ENCODE peak calls at places on chromosomes 16 and 17, in six cellular contexts. Z is heart right ventricle; S is stimulated activated naive CD8-positive, alpha-beta T cell treated with anti-CD3 and anti-CD28 coated beads, Interleukin-15, Interleukin-2, amounts not matched to agents 100 U/mL and 50 U/mL, for 24 hours; A is caudate nucleus; W is NCI-H187; V is NCI-H460. F is an unnamed sample.

GRCh38 chr17:76707985-76708807 is 2.6 kb downstream of the MXRA7 start:
- DNase-seq in Z (no peak), W (no peak), S (no peak), A (peak; percentile 64), V (no peak), F (no peak)

GRCh38 chr17:9363440-9364350 is 211.9 kb downstream of the STX8 start:
- DNase-seq in Z (no peak), V (no peak), A (no peak), W (no peak), S (peak; percentile 29), F (no peak)

GRCh38 chr16:14050297-14051027 is 20.7 kb upstream of the MRTFB start:
- DNase-seq in A (no peak), W (no peak), Z (no peak), S (no peak), V (peak; percentile 18), F (no peak)

GRCh38 chr17:7411427-7411750 is 3.7 kb downstream of the NLGN2 start:
- DNase-seq in W (no peak), A (no peak), V (no peak), Z (no peak), S (no peak), F (no peak)

GRCh38 chr16:65118866-65119265 is 3.0 kb downstream of the CDH11 start:
- DNase-seq in A (no peak), Z (no peak), S (no peak), W (no peak), V (no peak), F (no peak)

GRCh38 chr17:6753006-6753445 is 2.8 kb upstream of the XAF1 start:
- DNase-seq in S (peak; percentile 12), Z (peak; percentile 65), W (no peak), A (no peak), V (no peak), F (peak; percentile 43)

GRCh38 chr17:2396568-2397246 is 4.2 kb downstream of the MNT start:
- DNase-seq in V (peak; percentile 94), W (no peak), S (peak; percentile 74), Z (peak; percentile 92), A (peak; percentile 43), F (peak; percentile 96)

GRCh38 chr16:51245306-51245705 is 94.2 kb upstream of the SALL1 start:
- DNase-seq in V (no peak), W (no peak), A (no peak), Z (no peak), S (no peak), F (no peak)

GRCh38 chr17:9802294-9802693 is 10.9 kb upstream of the DHRS7C start:
- DNase-seq in S (no peak), V (peak; percentile 78), W (no peak), A (no peak), Z (no peak), F (no peak)

GRCh38 chr16:85457366-85457765 is 155.8 kb upstream of the GSE1 start:
- DNase-seq in S (no peak), W (no peak), V (no peak), Z (no peak), A (no peak), F (no peak)

GRCh38 chr17:17569691-17570090 is 21.8 kb downstream of the PEMT start:
- DNase-seq in A (no peak), V (no peak), Z (peak; percentile 63), W (no peak), S (no peak), F (no peak)

GRCh38 chr16:71933017-71933416 is 37.7 kb downstream of the IST1 start:
- DNase-seq in A (no peak), V (no peak), S (no peak), Z (no peak), W (no peak), F (no peak)

GRCh38 chr17:57993471-57994365 is 5.7 kb upstream of the VEZF1 start:
- DNase-seq in V (no peak), Z (no peak), W (peak; percentile 46), A (no peak), S (no peak), F (peak; percentile 40)

GRCh38 chr17:33674685-33675084 is 381.6 kb upstream of the ASIC2 start:
- DNase-seq in S (peak; percentile 42), A (peak; percentile 40), W (peak; percentile 22), V (peak; percentile 44), Z (peak; percentile 40), F (no peak)

GRCh38 chr17:7479139-7479388 is 367 bp downstream of the ZBTB4 start:
- DNase-seq in Z (no peak), W (no peak), A (no peak), S (no peak), V (no peak), F (no peak)

GRCh38 chr17:80566054-80566400 is 21.4 kb downstream of the RPTOR start:
- DNase-seq in S (no peak), V (no peak), Z (no peak), A (no peak), W (no peak), F (no peak)

GRCh38 chr17:74757502-74757901 is 9.1 kb downstream of the NHERF1 start:
- DNase-seq in A (no peak), S (no peak), W (no peak), V (no peak), Z (peak; percentile 63), F (no peak)

GRCh38 chr17:78507526-78507925 is 69.7 kb downstream of the DNAH17 start:
- DNase-seq in W (no peak), A (no peak), Z (no peak), V (no peak), S (no peak), F (peak; percentile 46)

GRCh38 chr16:9138021-9138680 is 46.7 kb downstream of the HAPSTR1 start:
- DNase-seq in A (no peak), W (no peak), S (no peak), V (no peak), Z (no peak), F (no peak)

GRCh38 chr17:41667280-41668008 is 21.2 kb upstream of the EIF1 start:
- DNase-seq in Z (no peak), V (no peak), W (no peak), S (no peak), A (no peak), F (no peak)

GRCh38 chr16:23286131-23286532 is 16.0 kb upstream of the SCNN1B start:
- DNase-seq in W (no peak), V (no peak), Z (no peak), S (no peak), A (no peak), F (no peak)

GRCh38 chr17:19363114-19363438 is 553 bp upstream of the B9D1 start:
- DNase-seq in A (no peak), V (no peak), W (no peak), Z (no peak), S (no peak), F (no peak)

GRCh38 chr16:1494129-1494640 is 1.0 kb downstream of the TELO2 start:
- DNase-seq in A (no peak), W (no peak), Z (peak; percentile 77), S (no peak), V (peak; percentile 53), F (peak; percentile 44)

GRCh38 chr16:10168258-10168657 is 14.0 kb downstream of the GRIN2A start:
- DNase-seq in S (no peak), Z (no peak), V (no peak), A (no peak), W (no peak), F (no peak)

GRCh38 chr16:23269248-23270091 is 32.6 kb upstream of the SCNN1B start:
- DNase-seq in S (no peak), V (peak; percentile 23), Z (no peak), A (no peak), W (no peak), F (no peak)

GRCh38 chr17:76955191-76955590 is 87.0 kb downstream of the MGAT5B start:
- DNase-seq in Z (no peak), W (no peak), V (no peak), A (no peak), S (no peak), F (no peak)

GRCh38 chr16:84851192-84852127 is 31.7 kb downstream of the CRISPLD2 start:
- DNase-seq in Z (no peak), V (no peak), S (no peak), W (no peak), A (no peak), F (peak; percentile 50)

GRCh38 chr16:86595983-86596605 is 17.7 kb downstream of the FOXL1 start:
- DNase-seq in W (no peak), Z (no peak), S (no peak), A (no peak), V (no peak), F (no peak)

GRCh38 chr17:73952498-73953205 is 250.8 kb upstream of the RPL38 start:
- DNase-seq in S (peak; percentile 62), Z (peak; percentile 57), V (peak; percentile 8), A (no peak), W (no peak), F (peak; percentile 39)

GRCh38 chr17:40958086-40958953 is 8.4 kb downstream of the KRT39 start:
- DNase-seq in S (no peak), Z (no peak), V (no peak), A (no peak), W (no peak), F (no peak)

GRCh38 chr17:47844814-47845453 is 3.9 kb upstream of the SCRN2 start:
- DNase-seq in A (no peak), S (no peak), Z (no peak), V (no peak), W (no peak), F (no peak)

GRCh38 chr16:88302666-88303065 is 80.1 kb upstream of the ZNF469 start:
- DNase-seq in S (no peak), A (no peak), V (no peak), Z (no peak), W (no peak), F (no peak)

GRCh38 chr17:76726231-76726765 is at the start of gene JMJD6:
- DNase-seq in S (peak; percentile 94), V (peak; percentile 93), A (peak; percentile 97), W (peak; percentile 64), Z (peak; percentile 96), F (peak; percentile 96)